ENCODE peak calls at places on chromosomes 3 and 15, in seven cellular contexts. G is progenitor cell of endocrine pancreas; T is astrocyte of the spinal cord; C is activated T-helper 9 cell treated with anti-CD3 and anti-CD28 coated beads, Interleukin-2, amount 50 U/mL, for 16 hours; Y is Kasumi-1; R is ovary; F is AG09319. B is an unnamed sample.

GRCh38 chr3:17336291-17336690 is 406.1 kb downstream of the TBC1D5 start:
- DNase-seq in R (no peak), T (no peak), F (peak; percentile 16), Y (no peak), C (no peak), G (no peak), B (no peak)

GRCh38 chr3:52246728-52247454 is 1.3 kb downstream of the PPM1M start:
- DNase-seq in T (no peak), C (no peak), G (no peak), Y (no peak), F (no peak), R (no peak), B (no peak)

GRCh38 chr3:184737641-184738518 is 26.0 kb upstream of the MAGEF1 start:
- DNase-seq in R (no peak), F (no peak), Y (no peak), C (no peak), G (no peak), T (peak; percentile 20), B (no peak)

GRCh38 chr3:61118830-61119229 is 132.4 kb downstream of the FHIT start:
- DNase-seq in Y (no peak), F (no peak), T (no peak), C (no peak), G (no peak), R (no peak), B (no peak)

GRCh38 chr3:32959370-32959769 is 7.9 kb downstream of the CCR4 start:
- DNase-seq in T (no peak), F (no peak), Y (no peak), C (no peak), R (no peak), G (no peak), B (no peak)

GRCh38 chr3:49930922-49931321 is 1.3 kb upstream of the MON1A start:
- DNase-seq in C (no peak), Y (peak; percentile 59), R (no peak), G (no peak), T (no peak), F (no peak), B (peak; percentile 17)

GRCh38 chr3:175484666-175485065 is 625.5 kb downstream of the NAALADL2 start:
- DNase-seq in T (no peak), C (no peak), G (no peak), Y (no peak), F (no peak), R (no peak), B (no peak)

GRCh38 chr3:109268181-109268580 is 48.1 kb downstream of the DPPA2 start:
- DNase-seq in T (peak; percentile 29), Y (no peak), R (no peak), G (no peak), F (no peak), C (no peak), B (no peak)

GRCh38 chr3:128702391-128702790 is 23.6 kb upstream of the RAB7A start:
- DNase-seq in Y (no peak), T (no peak), C (no peak), G (no peak), F (no peak), R (no peak), B (no peak)

GRCh38 chr3:28791713-28792255 is 443.2 kb upstream of the AZI2 start:
- DNase-seq in G (no peak), Y (no peak), T (peak; percentile 48), F (no peak), R (no peak), C (no peak), B (no peak)

GRCh38 chr3:44000586-44000985 is 241.1 kb upstream of the TOPAZ1 start:
- DNase-seq in C (no peak), F (peak; percentile 35), R (no peak), Y (no peak), T (peak; percentile 66), G (no peak), B (no peak)

GRCh38 chr3:177300039-177300833 is 103.0 kb upstream of the TBL1XR1 start:
- DNase-seq in Y (peak; percentile 64), F (peak; percentile 85), G (no peak), C (no peak), R (no peak), T (peak; percentile 26), B (no peak)

GRCh38 chr3:35184775-35185174 is 454.6 kb upstream of the ARPP21 start:
- DNase-seq in T (peak; percentile 78), R (no peak), G (no peak), Y (no peak), C (no peak), F (no peak), B (no peak)

GRCh38 chr3:182500294-182500693 is 293.0 kb upstream of the ATP11B start:
- DNase-seq in R (no peak), G (no peak), T (no peak), C (no peak), Y (no peak), F (no peak), B (no peak)

GRCh38 chr3:4997946-4998345 is 18.7 kb downstream of the BHLHE40 start:
- DNase-seq in T (no peak), C (no peak), F (no peak), G (no peak), Y (no peak), R (no peak), B (no peak)

GRCh38 chr3:143657391-143657790 is 190.9 kb downstream of the SLC9A9 start:
- DNase-seq in Y (no peak), R (no peak), F (no peak), T (peak; percentile 32), G (no peak), C (no peak), B (no peak)

GRCh38 chr3:186075489-186075888 is 33.4 kb downstream of the ETV5 start:
- DNase-seq in G (no peak), T (no peak), C (no peak), R (no peak), F (no peak), Y (no peak), B (no peak)

GRCh38 chr15:95970326-95970725 is 360.2 kb upstream of the NR2F2 start:
- DNase-seq in F (no peak), G (no peak), T (no peak), R (no peak), C (no peak), Y (no peak), B (no peak)

GRCh38 chr15:81107889-81108288 is 26.2 kb upstream of the CFAP161 start:
- DNase-seq in G (no peak), Y (no peak), T (no peak), F (no peak), C (no peak), R (no peak), B (no peak)

GRCh38 chr3:146223401-146224373 is 27.2 kb downstream of the PLSCR4 start:
- DNase-seq in F (no peak), Y (no peak), C (no peak), G (no peak), R (no peak), T (peak; percentile 19), B (no peak)

GRCh38 chr3:184944221-184944620 is 132.3 kb downstream of the VPS8 start:
- DNase-seq in G (no peak), T (no peak), C (no peak), Y (no peak), F (no peak), R (no peak), B (no peak)

GRCh38 chr3:16550676-16551341 is 37.3 kb upstream of the RFTN1 start:
- DNase-seq in G (peak; percentile 63), T (peak; percentile 87), F (peak; percentile 68), C (peak; percentile 53), R (peak; percentile 42), Y (peak; percentile 83), B (peak; percentile 61)

GRCh38 chr15:60804986-60805949 is 326.3 kb upstream of the ICE2 start:
- DNase-seq in T (peak; percentile 87), C (no peak), G (no peak), R (no peak), Y (no peak), F (no peak), B (no peak)

GRCh38 chr15:26598704-26599103 is 174.2 kb downstream of the GABRB3 start:
- DNase-seq in R (no peak), F (no peak), Y (no peak), T (no peak), C (no peak), G (no peak), B (no peak)

GRCh38 chr3:111194048-111194447 is 122.4 kb downstream of the NECTIN3 start:
- DNase-seq in C (no peak), F (no peak), R (no peak), G (no peak), T (no peak), Y (peak; percentile 31), B (no peak)

GRCh38 chr3:132232231-132232792 is 84.9 kb upstream of the ACP3 start:
- DNase-seq in F (no peak), T (no peak), Y (no peak), C (no peak), R (no peak), G (no peak), B (no peak)

B was measured in gastrocnemius medialis.